ENCODE peak calls at places on chromosome 17, in six cellular contexts. One of them, this sample, is unnamed.
A peak's percentile ranks its signal among the peaks of the same experiment; 100 is the strongest.

GRCh38 chr17:81514735-81515529 is 2.3 kb upstream of the ACTG1 start:
- DNase-seq in HCT116: peak; percentile 71
- DNase-seq in astrocyte: peak; percentile 68
- DNase-seq in mammary epithelial cell: peak; percentile 71
- DNase-seq in HepG2: peak; percentile 73
- DNase-seq in neural progenitor cell: peak; percentile 89
- DNase-seq in this sample: peak; percentile 85

GRCh38 chr17:16352303-16352837 is 899 bp downstream of the CENPV start:
- DNase-seq in HCT116: no peak
- DNase-seq in astrocyte: peak; percentile 11
- DNase-seq in mammary epithelial cell: peak; percentile 19
- DNase-seq in HepG2: peak; percentile 78
- DNase-seq in neural progenitor cell: peak; percentile 90
- DNase-seq in this sample: peak; percentile 36

GRCh38 chr17:48134912-48135480 is 27.4 kb downstream of the SNX11 start:
- DNase-seq in HCT116: no peak
- DNase-seq in astrocyte: no peak
- DNase-seq in mammary epithelial cell: no peak
- DNase-seq in HepG2: no peak
- DNase-seq in neural progenitor cell: peak; percentile 66
- DNase-seq in this sample: no peak

GRCh38 chr17:4902540-4902939 is 358 bp downstream of the CHRNE start:
- DNase-seq in HCT116: no peak
- DNase-seq in astrocyte: no peak
- DNase-seq in mammary epithelial cell: no peak
- DNase-seq in HepG2: no peak
- DNase-seq in neural progenitor cell: no peak
- DNase-seq in this sample: no peak

GRCh38 chr17:72927146-72927545 is 165.3 kb downstream of the SLC39A11 start:
- DNase-seq in HCT116: no peak
- DNase-seq in astrocyte: no peak
- DNase-seq in mammary epithelial cell: no peak
- DNase-seq in HepG2: no peak
- DNase-seq in neural progenitor cell: no peak
- DNase-seq in this sample: no peak

GRCh38 chr17:80964231-80964856 is 27.3 kb upstream of the CHMP6 start:
- DNase-seq in HCT116: no peak
- DNase-seq in astrocyte: no peak
- DNase-seq in mammary epithelial cell: no peak
- DNase-seq in HepG2: no peak
- DNase-seq in neural progenitor cell: peak; percentile 77
- DNase-seq in this sample: no peak

GRCh38 chr17:42255425-42255810 is 20.8 kb downstream of the STAT5B start:
- DNase-seq in HCT116: no peak
- DNase-seq in astrocyte: no peak
- DNase-seq in mammary epithelial cell: no peak
- DNase-seq in HepG2: no peak
- DNase-seq in neural progenitor cell: no peak
- DNase-seq in this sample: no peak

GRCh38 chr17:46940692-46941404 is 17.9 kb downstream of the GOSR2 start:
- DNase-seq in HCT116: peak; percentile 66
- DNase-seq in astrocyte: peak; percentile 41
- DNase-seq in mammary epithelial cell: peak; percentile 49
- DNase-seq in HepG2: peak; percentile 85
- DNase-seq in neural progenitor cell: peak; percentile 76
- DNase-seq in this sample: peak; percentile 69

GRCh38 chr17:33435716-33436301 is 142.7 kb upstream of the ASIC2 start:
- DNase-seq in HCT116: no peak
- DNase-seq in astrocyte: peak; percentile 65
- DNase-seq in mammary epithelial cell: peak; percentile 1
- DNase-seq in HepG2: no peak
- DNase-seq in neural progenitor cell: no peak
- DNase-seq in this sample: peak; percentile 11

GRCh38 chr17:15516150-15516549 is 47.1 kb downstream of the TVP23C start:
- DNase-seq in HCT116: no peak
- DNase-seq in astrocyte: peak; percentile 79
- DNase-seq in mammary epithelial cell: peak; percentile 58
- DNase-seq in HepG2: no peak
- DNase-seq in neural progenitor cell: no peak
- DNase-seq in this sample: peak; percentile 42

GRCh38 chr17:57389474-57389873 is 133.2 kb downstream of the MSI2 start:
- DNase-seq in HCT116: no peak
- DNase-seq in astrocyte: no peak
- DNase-seq in mammary epithelial cell: no peak
- DNase-seq in HepG2: no peak
- DNase-seq in neural progenitor cell: no peak
- DNase-seq in this sample: no peak

GRCh38 chr17:27038676-27039075 is 255.2 kb upstream of the WSB1 start:
- DNase-seq in HCT116: peak; percentile 16
- DNase-seq in astrocyte: no peak
- DNase-seq in mammary epithelial cell: no peak
- DNase-seq in HepG2: peak; percentile 19
- DNase-seq in neural progenitor cell: no peak
- DNase-seq in this sample: no peak

GRCh38 chr17:38892620-38893019 is 22.8 kb downstream of the LASP1 start:
- DNase-seq in HCT116: no peak
- DNase-seq in astrocyte: no peak
- DNase-seq in mammary epithelial cell: no peak
- DNase-seq in HepG2: no peak
- DNase-seq in neural progenitor cell: no peak
- DNase-seq in this sample: no peak

GRCh38 chr17:59858167-59858790 is 34.5 kb downstream of the TUBD1 start:
- DNase-seq in HCT116: no peak
- DNase-seq in astrocyte: peak; percentile 23
- DNase-seq in mammary epithelial cell: no peak
- DNase-seq in HepG2: no peak
- DNase-seq in neural progenitor cell: no peak
- DNase-seq in this sample: no peak

GRCh38 chr17:42992872-42993271 is 5.3 kb upstream of the RPL27 start:
- DNase-seq in HCT116: no peak
- DNase-seq in astrocyte: no peak
- DNase-seq in mammary epithelial cell: no peak
- DNase-seq in HepG2: no peak
- DNase-seq in neural progenitor cell: no peak
- DNase-seq in this sample: no peak

GRCh38 chr17:71057938-71058337 is 888.6 kb downstream of the KCNJ2 start:
- DNase-seq in HCT116: no peak
- DNase-seq in astrocyte: no peak
- DNase-seq in mammary epithelial cell: no peak
- DNase-seq in HepG2: no peak
- DNase-seq in neural progenitor cell: no peak
- DNase-seq in this sample: no peak

GRCh38 chr17:49364119-49364518 is 2.1 kb upstream of the ZNF652 start:
- DNase-seq in HCT116: no peak
- DNase-seq in astrocyte: no peak
- DNase-seq in mammary epithelial cell: no peak
- DNase-seq in HepG2: no peak
- DNase-seq in neural progenitor cell: no peak
- DNase-seq in this sample: no peak

GRCh38 chr17:67200727-67201301 is 44.2 kb downstream of the HELZ start:
- DNase-seq in HCT116: peak; percentile 18
- DNase-seq in astrocyte: no peak
- DNase-seq in mammary epithelial cell: no peak
- DNase-seq in HepG2: peak; percentile 53
- DNase-seq in neural progenitor cell: peak; percentile 12
- DNase-seq in this sample: no peak

GRCh38 chr17:28008526-28008925 is 34.0 kb upstream of the NLK start:
- DNase-seq in HCT116: peak; percentile 8
- DNase-seq in astrocyte: peak; percentile 52
- DNase-seq in mammary epithelial cell: peak; percentile 60
- DNase-seq in HepG2: peak; percentile 16
- DNase-seq in neural progenitor cell: peak; percentile 88
- DNase-seq in this sample: peak; percentile 66

GRCh38 chr17:57603978-57604377 is 141.1 kb downstream of the CCDC182 start:
- DNase-seq in HCT116: no peak
- DNase-seq in astrocyte: no peak
- DNase-seq in mammary epithelial cell: no peak
- DNase-seq in HepG2: no peak
- DNase-seq in neural progenitor cell: no peak
- DNase-seq in this sample: no peak

GRCh38 chr17:73422121-73422520 is 110.3 kb upstream of the CDC42EP4 start:
- DNase-seq in HCT116: no peak
- DNase-seq in astrocyte: no peak
- DNase-seq in mammary epithelial cell: no peak
- DNase-seq in HepG2: no peak
- DNase-seq in neural progenitor cell: no peak
- DNase-seq in this sample: no peak

GRCh38 chr17:38877130-38877851 is 7.4 kb downstream of the LASP1 start:
- DNase-seq in HCT116: no peak
- DNase-seq in astrocyte: no peak
- DNase-seq in mammary epithelial cell: no peak
- DNase-seq in HepG2: no peak
- DNase-seq in neural progenitor cell: peak; percentile 68
- DNase-seq in this sample: no peak

GRCh38 chr17:45431531-45432404 is 902 bp downstream of the ARHGAP27 start:
- DNase-seq in HCT116: peak; percentile 87
- DNase-seq in astrocyte: no peak
- DNase-seq in mammary epithelial cell: peak; percentile 75
- DNase-seq in HepG2: peak; percentile 76
- DNase-seq in neural progenitor cell: peak; percentile 93
- DNase-seq in this sample: no peak

GRCh38 chr17:1179635-1180433 is at the start of gene ABR:
- DNase-seq in HCT116: no peak
- DNase-seq in astrocyte: no peak
- DNase-seq in mammary epithelial cell: peak; percentile 25
- DNase-seq in HepG2: no peak
- DNase-seq in neural progenitor cell: peak; percentile 89
- DNase-seq in this sample: no peak

GRCh38 chr17:1180958-1181768 is 1.4 kb upstream of the ABR start:
- DNase-seq in HCT116: no peak
- DNase-seq in astrocyte: no peak
- DNase-seq in mammary epithelial cell: no peak
- DNase-seq in HepG2: no peak
- DNase-seq in neural progenitor cell: peak; percentile 70
- DNase-seq in this sample: no peak

GRCh38 chr17:1182831-1183578 is 3.2 kb upstream of the ABR start:
- DNase-seq in HCT116: no peak
- DNase-seq in astrocyte: no peak
- DNase-seq in mammary epithelial cell: no peak
- DNase-seq in HepG2: no peak
- DNase-seq in neural progenitor cell: peak; percentile 75
- DNase-seq in this sample: no peak

GRCh38 chr17:1180434-1180742 is 607 bp upstream of the ABR start:
- DNase-seq in HCT116: no peak
- DNase-seq in astrocyte: no peak
- DNase-seq in mammary epithelial cell: no peak
- DNase-seq in HepG2: no peak
- DNase-seq in neural progenitor cell: peak; percentile 38
- DNase-seq in this sample: no peak

DNA sequence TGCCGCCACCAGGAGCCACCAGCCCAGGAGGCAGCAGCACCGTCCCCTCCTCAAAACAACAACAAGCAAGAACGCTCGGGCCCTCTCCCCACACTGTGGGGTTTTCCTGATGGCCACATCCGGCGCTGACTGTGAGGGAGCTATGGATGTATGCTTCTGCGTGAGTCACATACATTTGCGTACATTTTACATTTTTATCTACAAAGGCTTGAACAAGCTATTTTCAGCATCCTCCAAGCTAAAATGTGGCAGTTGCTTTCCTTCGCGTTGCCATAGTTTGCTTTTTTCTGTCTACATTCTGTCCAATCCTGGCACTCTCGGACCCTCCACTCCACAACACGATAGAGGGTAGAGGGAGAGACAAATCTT is 2.0 kb upstream of the ABR start:
- DNase-seq in HCT116: no peak
- DNase-seq in astrocyte: no peak
- DNase-seq in mammary epithelial cell: no peak
- DNase-seq in HepG2: no peak
- DNase-seq in neural progenitor cell: no peak
- DNase-seq in this sample: peak; percentile 42
- H2AFZ ChIP-seq in HCT116: no peak overlapping the region
- H2AFZ ChIP-seq in astrocyte: peak overlapping the region; percentile 36
- H2AFZ ChIP-seq in mammary epithelial cell: no peak overlapping the region
- H2AFZ ChIP-seq in HepG2: no peak overlapping the region
- H2AFZ ChIP-seq in neural progenitor cell: no peak overlapping the region
- H2AFZ ChIP-seq in this sample: no peak overlapping the region

GRCh38 chr17:74936470-74936799 is 737 bp downstream of the OTOP3 start:
- DNase-seq in HCT116: no peak
- DNase-seq in astrocyte: no peak
- DNase-seq in mammary epithelial cell: no peak
- DNase-seq in HepG2: no peak
- DNase-seq in neural progenitor cell: no peak
- DNase-seq in this sample: no peak

GRCh38 chr17:74938194-74938950 is 2.7 kb downstream of the OTOP3 start:
- DNase-seq in HCT116: no peak
- DNase-seq in astrocyte: no peak
- DNase-seq in mammary epithelial cell: no peak
- DNase-seq in HepG2: no peak
- DNase-seq in neural progenitor cell: no peak
- DNase-seq in this sample: no peak

GRCh38 chr17:74935585-74936469 is at the start of gene OTOP3:
- DNase-seq in HCT116: no peak
- DNase-seq in astrocyte: no peak
- DNase-seq in mammary epithelial cell: no peak
- DNase-seq in HepG2: no peak
- DNase-seq in neural progenitor cell: peak; percentile 64
- DNase-seq in this sample: no peak

GRCh38 chr17:74939534-74939933 is 3.8 kb downstream of the OTOP3 start:
- DNase-seq in HCT116: no peak
- DNase-seq in astrocyte: no peak
- DNase-seq in mammary epithelial cell: no peak
- DNase-seq in HepG2: no peak
- DNase-seq in neural progenitor cell: no peak
- DNase-seq in this sample: no peak

GRCh38 chr17:74937064-74938051 is 1.7 kb downstream of the OTOP3 start:
- DNase-seq in HCT116: no peak
- DNase-seq in astrocyte: no peak
- DNase-seq in mammary epithelial cell: no peak
- DNase-seq in HepG2: no peak
- DNase-seq in neural progenitor cell: peak; percentile 71
- DNase-seq in this sample: no peak
- TF ChIP-seq EZH2 in HCT116: no peak
- TF ChIP-seq EZH2 in astrocyte: no peak
- TF ChIP-seq EZH2 in mammary epithelial cell: peak; percentile 61
- TF ChIP-seq EZH2 in HepG2: peak; percentile 55
- TF ChIP-seq EZH2 in neural progenitor cell: no peak
- TF ChIP-seq EZH2 in this sample: peak; percentile 1

DNA sequence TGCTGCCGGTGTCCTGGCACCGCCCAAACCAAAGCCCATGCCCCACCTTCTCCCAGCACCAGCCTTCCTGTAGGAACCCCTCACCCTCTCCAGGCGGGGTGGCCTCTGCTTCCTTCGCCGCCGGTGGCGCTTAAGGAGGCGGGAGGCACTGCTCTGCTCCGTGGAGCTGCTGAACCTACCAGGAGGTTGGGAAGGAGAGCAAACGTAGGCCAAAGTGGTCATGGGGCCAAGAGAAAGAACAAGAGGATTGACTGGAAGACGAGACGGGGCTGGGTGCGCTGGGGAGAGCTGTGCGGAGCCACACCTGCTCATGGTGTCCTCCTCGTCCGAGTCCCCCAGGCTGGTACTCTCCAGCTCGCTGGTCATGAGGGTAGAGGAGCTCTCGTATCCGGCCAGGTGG is 4.8 kb downstream of the DVL2 start:
- DNase-seq in HCT116: no peak
- DNase-seq in astrocyte: no peak
- DNase-seq in mammary epithelial cell: no peak
- DNase-seq in HepG2: no peak
- DNase-seq in neural progenitor cell: no peak
- DNase-seq in this sample: no peak
- H3K36me3 ChIP-seq in HCT116: peaks cover 39% of the 10 kb centered on the region
- H3K36me3 ChIP-seq in astrocyte: peaks cover 3% of the 10 kb centered on the region
- H3K36me3 ChIP-seq in mammary epithelial cell: peaks cover 23% of the 10 kb centered on the region
- H3K36me3 ChIP-seq in HepG2: peaks cover 29% of the 10 kb centered on the region
- H3K36me3 ChIP-seq in neural progenitor cell: no peaks in the 10 kb centered on the region
- H3K36me3 ChIP-seq in this sample: peaks cover 31% of the 10 kb centered on the region

GRCh38 chr17:82882715-82883446 is 43.1 kb upstream of the ZNF750 start:
- DNase-seq in HCT116: no peak
- DNase-seq in astrocyte: no peak
- DNase-seq in mammary epithelial cell: no peak
- DNase-seq in HepG2: no peak
- DNase-seq in neural progenitor cell: no peak
- DNase-seq in this sample: no peak
- H2AFZ ChIP-seq in HCT116: no peak overlapping the region
- H2AFZ ChIP-seq in astrocyte: no peak overlapping the region
- H2AFZ ChIP-seq in mammary epithelial cell: no peak overlapping the region
- H2AFZ ChIP-seq in HepG2: no peak overlapping the region
- H2AFZ ChIP-seq in neural progenitor cell: no peak overlapping the region
- H2AFZ ChIP-seq in this sample: no peak overlapping the region